ENCODE peak calls at places on chromosome 17, in four cellular contexts. One of them, this sample, is unnamed.

GRCh38 chr17:57107498-57108101 is 22.6 kb downstream of the AKAP1 start:
- DNase-seq in tibial nerve: no peak
- DNase-seq in endothelial cell of umbilical vein: no peak
- DNase-seq in endodermal cell: peak; percentile 55
- DNase-seq in this sample: no peak

GRCh38 chr17:81821603-81822311 is 11.3 kb downstream of the MCRIP1 start:
- DNase-seq in endodermal cell: peak; percentile 90
- DNase-seq in tibial nerve: peak; percentile 41
- DNase-seq in endothelial cell of umbilical vein: peak; percentile 63
- DNase-seq in this sample: no peak

GRCh38 chr17:31224366-31224765 is 72.7 kb downstream of the OMG start:
- DNase-seq in tibial nerve: no peak
- DNase-seq in endodermal cell: no peak
- DNase-seq in endothelial cell of umbilical vein: no peak
- DNase-seq in this sample: no peak

GRCh38 chr17:28059675-28060074 is 17.2 kb downstream of the NLK start:
- DNase-seq in endothelial cell of umbilical vein: no peak
- DNase-seq in tibial nerve: no peak
- DNase-seq in endodermal cell: no peak
- DNase-seq in this sample: no peak

GRCh38 chr17:57524790-57525543 is 220.1 kb downstream of the CCDC182 start:
- DNase-seq in endodermal cell: no peak
- DNase-seq in endothelial cell of umbilical vein: no peak
- DNase-seq in tibial nerve: no peak
- DNase-seq in this sample: no peak

GRCh38 chr17:45011767-45012166 is 39.7 kb downstream of the DCAKD start:
- DNase-seq in endothelial cell of umbilical vein: no peak
- DNase-seq in endodermal cell: no peak
- DNase-seq in tibial nerve: no peak
- DNase-seq in this sample: no peak

GRCh38 chr17:59002848-59003247 is 103.8 kb downstream of the TRIM37 start:
- DNase-seq in tibial nerve: no peak
- DNase-seq in endodermal cell: no peak
- DNase-seq in endothelial cell of umbilical vein: no peak
- DNase-seq in this sample: no peak

GRCh38 chr17:46121841-46122485 is 71.3 kb downstream of the KANSL1 start:
- DNase-seq in endothelial cell of umbilical vein: no peak
- DNase-seq in endodermal cell: no peak
- DNase-seq in tibial nerve: no peak
- DNase-seq in this sample: no peak

GRCh38 chr17:17495448-17496188 is 577 bp downstream of the RASD1 start:
- DNase-seq in endothelial cell of umbilical vein: peak; percentile 64
- DNase-seq in endodermal cell: peak; percentile 90
- DNase-seq in tibial nerve: no peak
- DNase-seq in this sample: peak; percentile 11

GRCh38 chr17:16919663-16920627 is 52.0 kb downstream of the TNFRSF13B start:
- DNase-seq in tibial nerve: no peak
- DNase-seq in endodermal cell: peak; percentile 92
- DNase-seq in endothelial cell of umbilical vein: no peak
- DNase-seq in this sample: no peak

GRCh38 chr17:9242983-9243382 is 221.7 kb downstream of the NTN1 start:
- DNase-seq in endothelial cell of umbilical vein: no peak
- DNase-seq in tibial nerve: no peak
- DNase-seq in endodermal cell: no peak
- DNase-seq in this sample: no peak

GRCh38 chr17:3792481-3792880 is 8.5 kb downstream of the ITGAE start:
- DNase-seq in tibial nerve: no peak
- DNase-seq in endodermal cell: no peak
- DNase-seq in endothelial cell of umbilical vein: no peak
- DNase-seq in this sample: no peak

GRCh38 chr17:78759203-78759968 is 22.7 kb downstream of the CYTH1 start:
- DNase-seq in tibial nerve: no peak
- DNase-seq in endothelial cell of umbilical vein: peak; percentile 46
- DNase-seq in endodermal cell: no peak
- DNase-seq in this sample: peak; percentile 75

GRCh38 chr17:76983075-76983411 is 114.8 kb downstream of the MGAT5B start:
- DNase-seq in endodermal cell: no peak
- DNase-seq in endothelial cell of umbilical vein: no peak
- DNase-seq in tibial nerve: no peak
- DNase-seq in this sample: no peak

GRCh38 chr17:81684442-81684911 is 666 bp downstream of the HGS start:
- DNase-seq in endothelial cell of umbilical vein: peak; percentile 72
- DNase-seq in tibial nerve: no peak
- DNase-seq in endodermal cell: no peak
- DNase-seq in this sample: no peak

GRCh38 chr17:82023447-82024241 is 539 bp downstream of the LRRC45 start:
- DNase-seq in tibial nerve: no peak
- DNase-seq in endothelial cell of umbilical vein: no peak
- DNase-seq in endodermal cell: peak; percentile 80
- DNase-seq in this sample: no peak

GRCh38 chr17:39404542-39405378 is 3.3 kb upstream of the FBXL20 start:
- DNase-seq in endothelial cell of umbilical vein: peak; percentile 24
- DNase-seq in endodermal cell: no peak
- DNase-seq in tibial nerve: no peak
- DNase-seq in this sample: no peak

GRCh38 chr17:66952031-66952524 is 12.4 kb upstream of the CACNG4 start:
- DNase-seq in endothelial cell of umbilical vein: peak; percentile 7
- DNase-seq in tibial nerve: no peak
- DNase-seq in endodermal cell: peak; percentile 92
- DNase-seq in this sample: no peak

GRCh38 chr17:78110363-78111011 is 18.1 kb downstream of the TMC6 start:
- DNase-seq in tibial nerve: no peak
- DNase-seq in endothelial cell of umbilical vein: no peak
- DNase-seq in endodermal cell: peak; percentile 50
- DNase-seq in this sample: no peak

GRCh38 chr17:3531266-3532101 is 26.1 kb downstream of the TRPV3 start:
- DNase-seq in endodermal cell: no peak
- DNase-seq in endothelial cell of umbilical vein: no peak
- DNase-seq in tibial nerve: no peak
- DNase-seq in this sample: no peak

DNA sequence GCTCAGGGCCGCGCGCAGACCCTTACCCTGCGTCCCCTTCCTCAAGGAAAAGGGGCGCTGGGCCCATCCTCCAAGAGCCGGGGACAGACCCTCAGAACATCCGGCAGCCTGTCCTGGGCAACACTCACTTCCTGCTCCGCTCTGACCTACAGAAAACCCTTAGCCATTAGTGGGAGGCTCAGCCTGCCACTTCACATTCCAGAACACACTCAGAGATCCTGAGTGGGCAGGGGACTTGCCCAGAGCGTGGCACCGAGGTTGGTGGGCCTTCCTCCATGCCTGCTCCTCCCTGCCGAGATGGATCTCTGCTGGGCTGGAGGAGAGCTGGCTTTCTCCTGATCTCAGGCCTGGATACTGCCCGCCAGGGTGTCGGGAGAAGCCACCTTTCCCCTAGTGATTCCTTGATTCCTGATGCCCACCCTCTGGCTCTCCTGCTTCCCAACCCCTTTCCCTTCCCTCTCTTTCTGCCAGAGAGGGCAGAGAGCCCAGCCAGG is 1.5 kb downstream of the SCARF1 start:
- DNase-seq in tibial nerve: no peak
- DNase-seq in endothelial cell of umbilical vein: peak; percentile 41
- DNase-seq in endodermal cell: peak; percentile 69
- DNase-seq in this sample: no peak
- H3K4me3 ChIP-seq in tibial nerve: peak overlapping the region; percentile 57
- H3K4me3 ChIP-seq in endothelial cell of umbilical vein: peak overlapping the region; percentile 72
- H3K4me3 ChIP-seq in endodermal cell: no peak overlapping the region
- H3K4me3 ChIP-seq in this sample: peak overlapping the region; percentile 48

GRCh38 chr17:51238253-51238887 is 21.5 kb downstream of the MBTD1 start:
- DNase-seq in endodermal cell: no peak
- DNase-seq in tibial nerve: no peak
- DNase-seq in endothelial cell of umbilical vein: peak; percentile 62
- DNase-seq in this sample: no peak
- H3K4me1 ChIP-seq in endodermal cell: no peaks in the 10 kb centered on the region
- H3K4me1 ChIP-seq in tibial nerve: no peaks in the 10 kb centered on the region
- H3K4me1 ChIP-seq in endothelial cell of umbilical vein: peaks cover 15% of the 10 kb centered on the region
- H3K4me1 ChIP-seq in this sample: no peaks in the 10 kb centered on the region

GRCh38 chr17:36934759-36935630 is 2.3 kb upstream of the LHX1 start:
- DNase-seq in endothelial cell of umbilical vein: no peak
- DNase-seq in endodermal cell: peak; percentile 93
- DNase-seq in tibial nerve: no peak
- DNase-seq in this sample: no peak
- H3K4me3 ChIP-seq in endothelial cell of umbilical vein: no peak overlapping the region
- H3K4me3 ChIP-seq in endodermal cell: peak overlapping the region; percentile 99
- H3K4me3 ChIP-seq in tibial nerve: peak overlapping the region; percentile 2
- H3K4me3 ChIP-seq in this sample: peak overlapping the region; percentile 16

GRCh38 chr17:72452286-72453173 is 331.7 kb downstream of the SOX9 start:
- DNase-seq in endodermal cell: no peak
- DNase-seq in endothelial cell of umbilical vein: no peak
- DNase-seq in tibial nerve: no peak
- DNase-seq in this sample: no peak
- H3K4me1 ChIP-seq in endodermal cell: no peaks in the 10 kb centered on the region
- H3K4me1 ChIP-seq in endothelial cell of umbilical vein: no peaks in the 10 kb centered on the region
- H3K4me1 ChIP-seq in tibial nerve: peaks cover 6% of the 10 kb centered on the region
- H3K4me1 ChIP-seq in this sample: no peaks in the 10 kb centered on the region

GRCh38 chr17:42339221-42339620 is 49.0 kb downstream of the STAT3 start:
- DNase-seq in endothelial cell of umbilical vein: no peak
- DNase-seq in endodermal cell: no peak
- DNase-seq in tibial nerve: no peak
- DNase-seq in this sample: no peak

GRCh38 chr17:42342242-42343008 is 45.8 kb downstream of the STAT3 start:
- DNase-seq in endothelial cell of umbilical vein: no peak
- DNase-seq in tibial nerve: no peak
- DNase-seq in endodermal cell: no peak
- DNase-seq in this sample: no peak

GRCh38 chr17:42337442-42337841 is 49.1 kb downstream of the STAT5A start:
- DNase-seq in endodermal cell: no peak
- DNase-seq in endothelial cell of umbilical vein: no peak
- DNase-seq in tibial nerve: no peak
- DNase-seq in this sample: peak; percentile 59

GRCh38 chr17:42341568-42341967 is 46.7 kb downstream of the STAT3 start:
- DNase-seq in endothelial cell of umbilical vein: no peak
- DNase-seq in tibial nerve: no peak
- DNase-seq in endodermal cell: no peak
- DNase-seq in this sample: no peak

DNA sequence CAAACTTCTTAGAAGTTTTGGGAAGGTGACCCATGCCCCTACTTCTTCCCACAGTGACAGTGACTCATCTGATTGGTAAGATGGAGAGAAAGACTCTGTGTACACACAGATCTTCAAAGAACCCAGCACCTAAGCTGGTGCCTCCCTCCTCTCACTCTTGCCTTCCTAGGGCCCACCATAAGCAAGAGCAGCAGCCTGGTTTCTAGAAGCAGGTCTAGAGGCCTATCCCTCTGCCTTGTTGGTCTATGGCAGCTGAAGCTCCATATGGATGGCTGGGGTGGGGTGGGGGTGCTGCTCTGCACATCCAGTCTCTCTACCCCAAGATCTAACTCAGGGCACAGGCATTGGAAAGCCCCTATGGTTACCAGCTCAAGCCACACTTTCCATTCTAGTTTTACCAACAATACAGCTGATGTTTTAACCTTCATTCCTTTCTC is 47.5 kb downstream of the STAT3 start:
- DNase-seq in endodermal cell: no peak
- DNase-seq in endothelial cell of umbilical vein: no peak
- DNase-seq in tibial nerve: no peak
- DNase-seq in this sample: no peak
- H3K4me3 ChIP-seq in endodermal cell: no peak overlapping the region
- H3K4me3 ChIP-seq in endothelial cell of umbilical vein: no peak overlapping the region
- H3K4me3 ChIP-seq in tibial nerve: no peak overlapping the region
- H3K4me3 ChIP-seq in this sample: no peak overlapping the region

DNA sequence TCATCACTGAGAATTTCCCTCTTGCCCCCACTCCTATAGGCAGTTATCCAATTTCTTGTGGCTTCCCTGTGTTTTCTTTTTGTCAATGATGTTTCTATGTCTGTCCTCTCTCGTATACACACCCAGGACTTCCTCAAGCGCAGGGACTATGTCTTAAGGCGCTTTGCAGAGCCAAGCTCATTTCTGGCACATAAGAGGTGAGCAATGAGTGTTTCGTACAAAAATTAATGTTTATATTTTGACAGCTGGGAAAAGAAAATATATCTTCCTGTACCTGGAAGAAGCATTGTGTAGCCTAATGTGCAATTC is 966 bp downstream of the DDX42 start:
- DNase-seq in endodermal cell: no peak
- DNase-seq in tibial nerve: no peak
- DNase-seq in endothelial cell of umbilical vein: peak; percentile 33
- DNase-seq in this sample: no peak
- H3K4me1 ChIP-seq in endodermal cell: no peaks in the 10 kb centered on the region
- H3K4me1 ChIP-seq in tibial nerve: peaks cover 21% of the 10 kb centered on the region
- H3K4me1 ChIP-seq in endothelial cell of umbilical vein: peaks cover 15% of the 10 kb centered on the region
- H3K4me1 ChIP-seq in this sample: peaks cover 32% of the 10 kb centered on the region

GRCh38 chr17:7549401-7550055 is 670 bp downstream of the TNFSF12 start:
- DNase-seq in endodermal cell: no peak
- DNase-seq in tibial nerve: peak; percentile 21
- DNase-seq in endothelial cell of umbilical vein: no peak
- DNase-seq in this sample: peak; percentile 16
- H3K4me3 ChIP-seq in endodermal cell: no peak overlapping the region
- H3K4me3 ChIP-seq in tibial nerve: peak overlapping the region; percentile 74
- H3K4me3 ChIP-seq in endothelial cell of umbilical vein: peak overlapping the region; percentile 26
- H3K4me3 ChIP-seq in this sample: peak overlapping the region; percentile 80